ENCODE peak calls at places on chromosomes 16 and 17, in eight cellular contexts. T is nucleus accumbens; D is HCEC 1CT; V is IMR-90; S is activated CD4-positive, alpha-beta T cell treated with anti-CD3 and anti-CD28 coated beads, Interleukin-2, amount 10 ng/mL, durations not matched to agents 7 days and 5 days; N is PC-3; Y is stimulated activated naive CD4-positive, alpha-beta T cell treated with Interleukin-2 at 50 U/mL for 16 hours; G is sigmoid colon. U is an unnamed sample.
A peak's percentile ranks its signal among the peaks of the same experiment; 100 is the strongest.

GRCh38 chr16:57372372-57373116 is at the start of gene CX3CL1:
- DNase-seq in T (peak; percentile 77), D (no peak), V (peak; percentile 39), S (no peak), N (no peak), Y (no peak), G (peak; percentile 87), U (peak; percentile 93)

GRCh38 chr16:50266337-50267091 is at the start of gene ADCY7:
- DNase-seq in T (peak; percentile 34), D (peak; percentile 79), V (peak; percentile 78), S (peak; percentile 89), N (no peak), Y (peak; percentile 86), G (peak; percentile 80), U (peak; percentile 94)

GRCh38 chr17:72360386-72360940 is 239.6 kb downstream of the SOX9 start:
- DNase-seq in T (no peak), D (no peak), V (no peak), S (no peak), N (no peak), Y (no peak), G (no peak), U (no peak)

GRCh38 chr17:75632863-75633483 is at the start of gene SMIM5:
- DNase-seq in T (peak; percentile 94), D (peak; percentile 80), V (peak; percentile 83), S (peak; percentile 88), N (peak; percentile 92), Y (peak; percentile 71), G (peak; percentile 95), U (peak; percentile 97)

GRCh38 chr17:58334661-58335060 is 6.1 kb upstream of the TSPOAP1 start:
- DNase-seq in T (no peak), D (no peak), V (no peak), S (no peak), N (no peak), Y (no peak), G (peak; percentile 56), U (peak; percentile 77)

GRCh38 chr17:74449773-74450172 is 16.7 kb upstream of the CD300A start:
- DNase-seq in T (no peak), D (no peak), V (no peak), S (peak; percentile 3), N (no peak), Y (no peak), G (no peak), U (no peak)

GRCh38 chr17:2904135-2904534 is 107.9 kb downstream of the RAP1GAP2 start:
- DNase-seq in T (peak; percentile 47), D (no peak), V (peak; percentile 24), S (no peak), N (no peak), Y (no peak), G (no peak), U (no peak)

GRCh38 chr16:85004587-85005205 is 6.6 kb downstream of the ZDHHC7 start:
- DNase-seq in T (no peak), D (peak; percentile 92), V (peak; percentile 95), S (no peak), N (peak; percentile 71), Y (no peak), G (no peak), U (no peak)

GRCh38 chr17:65078441-65079160 is 22.1 kb upstream of the GNA13 start:
- DNase-seq in T (peak; percentile 9), D (peak; percentile 44), V (peak; percentile 78), S (no peak), N (peak; percentile 71), Y (no peak), G (peak; percentile 74), U (no peak)

GRCh38 chr16:48430890-48431289 is 45.7 kb upstream of the SIAH1 start:
- DNase-seq in T (no peak), D (no peak), V (no peak), S (no peak), N (no peak), Y (no peak), G (no peak), U (no peak)

GRCh38 chr17:17712268-17712924 is 31.1 kb downstream of the RAI1 start:
- DNase-seq in T (no peak), D (peak; percentile 98), V (peak; percentile 97), S (no peak), N (peak; percentile 48), Y (no peak), G (no peak), U (no peak)

GRCh38 chr16:9072806-9073341 is 18.6 kb upstream of the HAPSTR1 start:
- DNase-seq in T (no peak), D (peak; percentile 90), V (peak; percentile 96), S (peak; percentile 31), N (peak; percentile 54), Y (peak; percentile 50), G (no peak), U (no peak)

GRCh38 chr16:70577256-70577698 is 53.7 kb downstream of the SF3B3 start:
- DNase-seq in T (no peak), D (peak; percentile 38), V (peak; percentile 70), S (no peak), N (peak; percentile 51), Y (peak; percentile 10), G (peak; percentile 65), U (no peak)

GRCh38 chr17:57085448-57086068 is 512 bp downstream of the AKAP1 start:
- DNase-seq in T (peak; percentile 73), D (peak; percentile 50), V (peak; percentile 23), S (peak; percentile 62), N (peak; percentile 62), Y (peak; percentile 59), G (peak; percentile 84), U (peak; percentile 86)

GRCh38 chr17:36643086-36643685 is 41.8 kb downstream of the MRM1 start:
- DNase-seq in T (no peak), D (no peak), V (no peak), S (no peak), N (no peak), Y (no peak), G (no peak), U (no peak)

GRCh38 chr17:17849863-17850373 is 13.1 kb upstream of the SREBF1 start:
- DNase-seq in T (peak; percentile 42), D (no peak), V (peak; percentile 43), S (peak; percentile 81), N (peak; percentile 25), Y (peak; percentile 23), G (no peak), U (no peak)

GRCh38 chr17:7825206-7825980 is 8.6 kb upstream of the KDM6B start:
- DNase-seq in T (peak; percentile 49), D (no peak), V (no peak), S (no peak), N (peak; percentile 11), Y (no peak), G (peak; percentile 32), U (no peak)

GRCh38 chr17:64779344-64780095 is 117.4 kb upstream of the SMURF2 start:
- DNase-seq in T (no peak), D (no peak), V (no peak), S (no peak), N (peak; percentile 28), Y (no peak), G (no peak), U (no peak)

GRCh38 chr16:66296591-66296990 is 69.9 kb upstream of the CDH5 start:
- DNase-seq in T (no peak), D (no peak), V (no peak), S (no peak), N (no peak), Y (no peak), G (peak; percentile 17), U (peak; percentile 41)